ENCODE peak calls at places on chromosomes 11 and 22, in five cellular contexts. D, L, F, T and K are unnamed samples.

GRCh38 chr22:46025225-46025972 is 48.4 kb upstream of the WNT7B start:
- DNase-seq in D (no peak), L (no peak), F (no peak), T (no peak), K (peak; percentile 59)

GRCh38 chr11:67412495-67413179 is 2.8 kb upstream of the CARNS1 start:
- DNase-seq in D (no peak), L (no peak), F (no peak), T (no peak), K (no peak)

GRCh38 chr11:73410627-73411026 is 34.4 kb downstream of the RELT start:
- DNase-seq in D (no peak), L (no peak), F (no peak), T (no peak), K (no peak)

GRCh38 chr22:49535527-49536125 is 292.0 kb downstream of the BRD1 start:
- DNase-seq in D (no peak), L (no peak), F (no peak), T (no peak), K (no peak)

GRCh38 chr11:2186669-2187266 is 15.2 kb upstream of the TH start:
- DNase-seq in D (peak; percentile 83), L (no peak), F (no peak), T (peak; percentile 33), K (peak; percentile 45)

GRCh38 chr22:37205046-37205445 is 7.2 kb downstream of the SSTR3 start:
- DNase-seq in D (no peak), L (no peak), F (no peak), T (no peak), K (no peak)

GRCh38 chr22:37428649-37429586 is 1.6 kb upstream of the ELFN2 start:
- DNase-seq in D (peak; percentile 86), L (no peak), F (peak; percentile 28), T (peak; percentile 13), K (peak; percentile 43)

GRCh38 chr22:22386602-22387385 is 121.7 kb downstream of the ZNF280B start:
- DNase-seq in D (no peak), L (no peak), F (no peak), T (no peak), K (no peak)

GRCh38 chr11:7551571-7551970 is 37.8 kb downstream of the PPFIBP2 start:
- DNase-seq in D (no peak), L (no peak), F (no peak), T (no peak), K (no peak)

GRCh38 chr22:32331236-32331917 is 26.3 kb upstream of the RFPL3 start:
- DNase-seq in D (no peak), L (no peak), F (no peak), T (no peak), K (no peak)

GRCh38 chr11:119044708-119045107 is 12.3 kb downstream of the HYOU1 start:
- DNase-seq in D (peak; percentile 56), L (no peak), F (no peak), T (no peak), K (no peak)

GRCh38 chr11:103067118-103067517 is 24.8 kb downstream of the DCUN1D5 start:
- DNase-seq in D (no peak), L (no peak), F (no peak), T (no peak), K (no peak)

GRCh38 chr11:11813288-11813962 is 28.3 kb upstream of the USP47 start:
- DNase-seq in D (no peak), L (no peak), F (no peak), T (no peak), K (no peak)

GRCh38 chr22:28032896-28033295 is 113.8 kb upstream of the PITPNB start:
- DNase-seq in D (no peak), L (no peak), F (no peak), T (no peak), K (no peak)

GRCh38 chr22:33529424-33530113 is 390.7 kb downstream of the LARGE1 start:
- DNase-seq in D (no peak), L (no peak), F (no peak), T (no peak), K (no peak)

GRCh38 chr11:57515332-57516060 is at the start of gene SLC43A1:
- DNase-seq in D (peak; percentile 63), L (no peak), F (no peak), T (peak; percentile 34), K (peak; percentile 26)